ENCODE peak calls at places on chromosome 22, in ten cellular contexts. T, R, F, B, J, N, W, K, U and O are unnamed samples.

GRCh38 chr22:47460870-47461269 is 698.4 kb downstream of the TBC1D22A start:
- DNase-seq in T (no peak), R (no peak), F (no peak), B (no peak), J (no peak), N (no peak), W (no peak), K (no peak), U (no peak), O (no peak)

GRCh38 chr22:35634981-35635540 is 13.2 kb upstream of the APOL6 start:
- DNase-seq in T (no peak), R (no peak), F (no peak), B (no peak), J (no peak), N (peak), W (no peak), K (no peak), U (no peak), O (no peak)

GRCh38 chr22:47615051-47615450 is 852.6 kb downstream of the TBC1D22A start:
- DNase-seq in T (no peak), R (no peak), F (no peak), B (no peak), J (no peak), N (no peak), W (no peak), K (no peak), U (peak), O (no peak)

GRCh38 chr22:25060522-25061071 is 108.1 kb downstream of the KIAA1671 start:
- DNase-seq in T (peak), R (no peak), F (no peak), B (no peak), J (no peak), N (no peak), W (no peak), K (no peak), U (no peak), O (no peak)

GRCh38 chr22:29207562-29208501 is 2.1 kb downstream of the EMID1 start:
- DNase-seq in T (no peak), R (no peak), F (no peak), B (no peak), J (no peak), N (no peak), W (no peak), K (no peak), U (no peak), O (no peak)

GRCh38 chr22:48719978-48720661 is 1107.6 kb downstream of the BRD1 start:
- DNase-seq in T (no peak), R (peak), F (no peak), B (no peak), J (no peak), N (peak), W (no peak), K (no peak), U (no peak), O (no peak)

GRCh38 chr22:48235744-48236143 is 1473.3 kb downstream of the TBC1D22A start:
- DNase-seq in T (no peak), R (no peak), F (no peak), B (no peak), J (no peak), N (no peak), W (no peak), K (no peak), U (no peak), O (no peak)

GRCh38 chr22:33451851-33452469 is 393.8 kb upstream of the SYN3 start:
- DNase-seq in T (peak), R (no peak), F (no peak), B (no peak), J (no peak), N (no peak), W (no peak), K (no peak), U (no peak), O (no peak)

GRCh38 chr22:32218470-32218869 is 13.6 kb upstream of the RFPL2 start:
- DNase-seq in T (no peak), R (no peak), F (no peak), B (no peak), J (no peak), N (no peak), W (no peak), K (no peak), U (no peak), O (no peak)

GRCh38 chr22:41834005-41834975 is 1.4 kb downstream of the SREBF2 start:
- DNase-seq in T (no peak), R (no peak), F (no peak), B (no peak), J (no peak), N (no peak), W (no peak), K (no peak), U (no peak), O (no peak)

GRCh38 chr22:41656515-41656914 is 32.2 kb downstream of the SNU13 start:
- DNase-seq in T (peak), R (no peak), F (no peak), B (no peak), J (no peak), N (no peak), W (no peak), K (peak), U (no peak), O (peak)

GRCh38 chr22:25282671-25283561 is 63.5 kb downstream of the CRYBB2 start:
- DNase-seq in T (no peak), R (no peak), F (no peak), B (no peak), J (no peak), N (no peak), W (no peak), K (peak), U (no peak), O (no peak)

GRCh38 chr22:32325811-32326237 is 31.8 kb upstream of the RFPL3 start:
- DNase-seq in T (no peak), R (peak), F (no peak), B (no peak), J (no peak), N (no peak), W (no peak), K (no peak), U (no peak), O (no peak)

GRCh38 chr22:24937114-24937513 is 9.4 kb downstream of the LHFPL7 start:
- DNase-seq in T (peak), R (no peak), F (no peak), B (no peak), J (no peak), N (no peak), W (no peak), K (peak), U (no peak), O (peak)

GRCh38 chr22:41512421-41513194 is 31.7 kb downstream of the POLR3H start:
- DNase-seq in T (peak), R (no peak), F (no peak), B (no peak), J (no peak), N (no peak), W (no peak), K (peak), U (no peak), O (peak)

GRCh38 chr22:25749420-25750169 is 7.6 kb downstream of the MYO18B start:
- DNase-seq in T (no peak), R (no peak), F (no peak), B (peak), J (no peak), N (no peak), W (no peak), K (no peak), U (no peak), O (peak)

GRCh38 chr22:47157486-47158270 is 395.2 kb downstream of the TBC1D22A start:
- DNase-seq in T (no peak), R (peak), F (no peak), B (no peak), J (no peak), N (no peak), W (no peak), K (no peak), U (no peak), O (no peak)

GRCh38 chr22:33842421-33843094 is 77.7 kb downstream of the LARGE1 start:
- DNase-seq in T (no peak), R (no peak), F (no peak), B (no peak), J (no peak), N (no peak), W (no peak), K (no peak), U (no peak), O (no peak)

GRCh38 chr22:25775501-25775900 is 33.5 kb downstream of the MYO18B start:
- DNase-seq in T (peak), R (no peak), F (no peak), B (no peak), J (no peak), N (no peak), W (no peak), K (no peak), U (no peak), O (peak)

GRCh38 chr22:25223269-25223850 is 3.9 kb downstream of the CRYBB2 start:
- DNase-seq in T (no peak), R (no peak), F (no peak), B (no peak), J (no peak), N (no peak), W (no peak), K (no peak), U (no peak), O (no peak)

GRCh38 chr22:25908212-25908611 is 166.2 kb downstream of the MYO18B start:
- DNase-seq in T (no peak), R (no peak), F (no peak), B (no peak), J (no peak), N (no peak), W (no peak), K (no peak), U (no peak), O (no peak)

GRCh38 chr22:25564979-25565677 is 653 bp downstream of the GRK3 start:
- DNase-seq in T (peak), R (peak), F (no peak), B (no peak), J (no peak), N (no peak), W (no peak), K (peak), U (peak), O (no peak)

GRCh38 chr22:47168900-47169800 is 406.7 kb downstream of the TBC1D22A start:
- DNase-seq in T (peak), R (peak), F (peak), B (no peak), J (no peak), N (no peak), W (no peak), K (no peak), U (peak), O (peak)

GRCh38 chr22:48397531-48398180 is 1430.0 kb downstream of the BRD1 start:
- DNase-seq in T (no peak), R (no peak), F (no peak), B (no peak), J (no peak), N (no peak), W (no peak), K (no peak), U (no peak), O (no peak)

GRCh38 chr22:22099194-22099486 is 116.6 kb upstream of the TOP3B start:
- DNase-seq in T (no peak), R (no peak), F (no peak), B (peak), J (no peak), N (no peak), W (no peak), K (no peak), U (no peak), O (no peak)

GRCh38 chr22:25692392-25692791 is 49.6 kb upstream of the MYO18B start:
- DNase-seq in T (no peak), R (no peak), F (no peak), B (no peak), J (no peak), N (no peak), W (no peak), K (no peak), U (no peak), O (no peak)

GRCh38 chr22:17565986-17566687 is 2.8 kb downstream of the SLC25A18 start:
- DNase-seq in T (no peak), R (no peak), F (no peak), B (no peak), J (no peak), N (no peak), W (no peak), K (no peak), U (no peak), O (no peak)

GRCh38 chr22:17563936-17564391 is 666 bp downstream of the SLC25A18 start:
- DNase-seq in T (peak), R (peak), F (no peak), B (no peak), J (no peak), N (no peak), W (peak), K (no peak), U (peak), O (peak)

GRCh38 chr22:17559188-17559587 is 4.1 kb upstream of the SLC25A18 start:
- DNase-seq in T (no peak), R (no peak), F (no peak), B (no peak), J (no peak), N (no peak), W (no peak), K (no peak), U (no peak), O (no peak)

GRCh38 chr22:17566776-17567175 is 3.5 kb downstream of the SLC25A18 start:
- DNase-seq in T (no peak), R (peak), F (no peak), B (no peak), J (no peak), N (no peak), W (no peak), K (no peak), U (no peak), O (no peak)

DNA sequence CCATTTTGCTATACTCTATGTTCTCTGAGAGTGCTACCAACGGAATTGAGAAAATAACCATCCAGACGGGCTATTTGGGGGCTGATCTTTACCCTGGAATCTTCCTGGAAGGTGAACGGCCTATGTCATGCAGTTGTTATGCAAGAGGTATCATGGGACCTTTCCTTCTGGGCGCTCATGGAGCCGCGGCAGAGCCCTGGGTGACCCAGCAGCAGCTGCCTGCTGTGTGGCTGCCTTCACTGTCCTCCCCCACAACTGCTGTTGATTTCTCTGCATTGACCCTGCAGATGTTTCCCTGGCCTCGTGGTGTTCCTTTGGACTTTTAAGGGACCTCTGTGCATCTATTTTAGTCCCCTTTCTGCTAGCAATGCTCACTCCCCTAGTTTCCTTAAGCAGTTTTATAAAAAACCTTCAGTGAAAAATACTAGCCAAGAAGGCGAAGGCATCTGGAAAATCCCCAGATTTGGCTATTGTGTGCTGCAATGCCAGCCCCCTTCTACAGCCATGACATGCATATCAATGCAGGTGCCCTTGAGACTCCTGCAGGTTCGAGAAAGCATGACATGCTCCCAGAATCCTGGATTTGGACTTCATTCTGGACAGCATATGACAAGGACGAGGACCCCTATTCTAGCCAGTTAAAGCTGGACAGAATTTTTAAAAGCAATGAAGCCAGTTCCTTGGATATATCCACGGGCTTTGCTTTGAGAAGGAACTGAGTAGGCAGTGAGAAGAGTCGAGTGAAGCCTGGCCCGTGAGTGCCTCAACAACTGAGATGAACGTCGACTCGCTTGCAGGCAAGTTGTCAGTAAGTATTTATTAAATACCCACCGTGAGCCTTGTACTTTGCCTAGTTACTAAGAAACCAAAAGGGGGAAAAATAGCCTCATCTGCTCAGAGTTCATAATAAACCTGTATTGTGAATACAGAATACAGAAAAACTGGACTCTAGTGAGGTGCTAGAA is at the start of gene SLC25A18:
- DNase-seq in T (peak), R (peak), F (no peak), B (no peak), J (no peak), N (peak), W (peak), K (peak), U (peak), O (peak)
- H3K4me3 ChIP-seq in T (no peak), R (no peak), F (peak), B (no peak), J (no peak), N (no peak), W (no peak), K (no peak), U (no peak), O (no peak)

DNA sequence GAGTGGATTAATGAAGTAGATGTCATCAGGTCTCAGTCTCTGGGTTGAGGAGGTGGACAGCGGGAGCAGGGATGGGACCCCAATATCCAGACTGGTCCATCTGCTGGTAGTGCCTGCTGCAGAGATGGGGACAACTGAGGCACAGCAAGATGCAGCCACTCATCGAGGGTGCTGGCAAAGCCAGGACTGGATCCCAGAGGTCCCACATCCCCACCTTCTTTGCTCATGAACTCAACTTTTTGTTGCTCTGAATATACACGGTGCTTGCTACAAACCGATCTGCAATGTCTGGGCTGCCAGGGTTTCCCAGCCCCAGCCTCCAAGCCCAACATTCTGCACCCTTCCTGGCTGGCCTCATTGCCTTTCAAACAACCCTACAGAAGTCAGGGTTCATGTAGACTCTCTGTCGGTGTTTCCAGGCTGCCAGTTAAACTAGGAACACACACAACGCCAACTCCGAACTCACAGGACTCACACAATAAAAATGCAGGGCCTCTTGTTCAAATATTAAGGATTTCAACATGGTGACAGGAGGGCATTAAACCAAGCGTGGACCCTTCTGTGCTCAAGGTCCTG is 168.2 kb downstream of the MN1 start:
- DNase-seq in T (no peak), R (no peak), F (no peak), B (no peak), J (no peak), N (no peak), W (no peak), K (no peak), U (no peak), O (no peak)
- H3K4me3 ChIP-seq in T (no peak), R (no peak), F (no peak), B (no peak), J (no peak), N (no peak), W (no peak), K (no peak), U (no peak), O (no peak)

GRCh38 chr22:44181912-44182590 is 1.3 kb downstream of the PARVG start:
- DNase-seq in T (no peak), R (peak), F (no peak), B (no peak), J (no peak), N (no peak), W (no peak), K (no peak), U (no peak), O (no peak)
- H3K4me3 ChIP-seq in T (no peak), R (no peak), F (peak), B (peak), J (no peak), N (no peak), W (no peak), K (no peak), U (peak), O (no peak)

GRCh38 chr22:40053460-40053859 is 58.7 kb downstream of the FAM83F start:
- DNase-seq in T (no peak), R (no peak), F (no peak), B (no peak), J (no peak), N (no peak), W (no peak), K (no peak), U (no peak), O (peak)

GRCh38 chr22:40054486-40054885 is 59.7 kb downstream of the FAM83F start:
- DNase-seq in T (no peak), R (no peak), F (no peak), B (no peak), J (no peak), N (no peak), W (no peak), K (no peak), U (no peak), O (no peak)

GRCh38 chr22:40055143-40055926 is 60.6 kb downstream of the FAM83F start:
- DNase-seq in T (no peak), R (no peak), F (no peak), B (peak), J (no peak), N (no peak), W (no peak), K (no peak), U (no peak), O (no peak)

GRCh38 chr22:40050258-40050657 is 55.5 kb downstream of the FAM83F start:
- DNase-seq in T (no peak), R (no peak), F (no peak), B (peak), J (no peak), N (no peak), W (no peak), K (no peak), U (no peak), O (no peak)

DNA sequence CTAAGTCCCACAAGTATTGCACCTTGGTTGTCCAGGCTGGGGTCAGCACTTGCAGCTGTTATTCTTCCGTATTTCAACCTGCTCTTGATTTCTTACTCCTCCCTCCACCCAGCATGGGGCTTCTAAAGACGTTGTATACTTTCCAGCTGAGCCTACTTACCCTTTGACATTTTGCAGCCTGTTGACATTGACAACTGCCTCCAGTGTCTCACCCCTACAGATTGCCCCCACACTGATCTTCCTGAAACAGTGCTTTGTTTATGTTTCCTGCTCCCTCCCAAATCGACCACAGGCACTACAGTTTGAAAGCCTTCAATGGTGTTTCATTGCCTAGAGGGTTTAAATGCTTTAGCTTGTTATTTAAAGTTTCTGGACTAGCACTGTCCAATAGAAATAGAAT is 56.6 kb downstream of the FAM83F start:
- DNase-seq in T (peak), R (no peak), F (no peak), B (no peak), J (no peak), N (no peak), W (no peak), K (no peak), U (no peak), O (no peak)
- H3K4me3 ChIP-seq in T (no peak), R (no peak), F (no peak), B (no peak), J (no peak), N (no peak), W (no peak), K (no peak), U (no peak), O (no peak)

GRCh38 chr22:23897320-23897719 is 3.1 kb downstream of the MIF start:
- DNase-seq in T (no peak), R (no peak), F (no peak), B (no peak), J (no peak), N (no peak), W (no peak), K (no peak), U (no peak), O (no peak)

GRCh38 chr22:23895599-23896144 is 1.5 kb downstream of the MIF start:
- DNase-seq in T (no peak), R (no peak), F (no peak), B (no peak), J (no peak), N (no peak), W (no peak), K (no peak), U (no peak), O (no peak)

GRCh38 chr22:23894710-23895598 is 771 bp downstream of the MIF start:
- DNase-seq in T (peak), R (peak), F (peak), B (peak), J (no peak), N (peak), W (peak), K (peak), U (peak), O (peak)

GRCh38 chr22:23896523-23897186 is 2.5 kb downstream of the MIF start:
- DNase-seq in T (no peak), R (peak), F (no peak), B (no peak), J (no peak), N (no peak), W (no peak), K (no peak), U (no peak), O (no peak)

GRCh38 chr22:23896166-23896522 is 2.0 kb downstream of the MIF start:
- DNase-seq in T (no peak), R (no peak), F (no peak), B (no peak), J (no peak), N (no peak), W (no peak), K (no peak), U (no peak), O (no peak)
- H3K4me3 ChIP-seq in T (peak), R (peak), F (no peak), B (peak), J (no peak), N (peak), W (peak), K (no peak), U (no peak), O (no peak)